ENCODE peak calls at places on chromosome X, in five cellular contexts. H is colonic mucosa, K is upper lobe of right lung, W is upper lobe of left lung, O is nephron progenitor cell. X is an unnamed sample.

GRCh38 chrX:129980043-129980442 is 2.4 kb upstream of the BCORL1 start:
- DNase-seq in H (peak; percentile 34), K (peak; percentile 67), W (peak; percentile 74), O (peak; percentile 51), X (peak; percentile 43)

GRCh38 chrX:69507500-69507789 is 3.3 kb downstream of the NALF2 start:
- DNase-seq in H (no peak), K (no peak), W (no peak), O (no peak), X (no peak)

GRCh38 chrX:3669841-3670240 is 43.6 kb downstream of the PRKX start:
- DNase-seq in H (peak; percentile 65), K (no peak), W (no peak), O (no peak), X (no peak)

GRCh38 chrX:140177821-140178220 is 212.5 kb upstream of the CXorf66 start:
- DNase-seq in H (no peak), K (no peak), W (no peak), O (no peak), X (no peak)

GRCh38 chrX:148662014-148662413 is 161.6 kb downstream of the AFF2 start:
- DNase-seq in H (no peak), K (no peak), W (no peak), O (no peak), X (no peak)

GRCh38 chrX:112826020-112826419 is 14.6 kb downstream of the AMOT start:
- DNase-seq in H (no peak), K (no peak), W (no peak), O (no peak), X (no peak)

GRCh38 chrX:103586314-103586646 is 965 bp downstream of the TCEAL4 start:
- DNase-seq in H (peak; percentile 23), K (peak; percentile 62), W (no peak), O (no peak), X (no peak)

GRCh38 chrX:94908171-94908570 is 1234.2 kb downstream of the FAM133A start:
- DNase-seq in H (no peak), K (no peak), W (no peak), O (no peak), X (no peak)

GRCh38 chrX:103626855-103627254 is 1.9 kb upstream of the TCEAL1 start:
- DNase-seq in H (no peak), K (no peak), W (no peak), O (no peak), X (no peak)

GRCh38 chrX:103464071-103464773 is 55.1 kb downstream of the RAB40A start:
- DNase-seq in H (no peak), K (no peak), W (no peak), O (peak; percentile 38), X (no peak)

GRCh38 chrX:39049975-39050374 is 248.7 kb downstream of the MID1IP1 start:
- DNase-seq in H (no peak), K (no peak), W (no peak), O (no peak), X (no peak)

GRCh38 chrX:119402588-119402987 is 3.5 kb downstream of the SLC25A43 start:
- DNase-seq in H (no peak), K (no peak), W (no peak), O (no peak), X (no peak)

GRCh38 chrX:15998350-15998749 is 125.0 kb upstream of the GRPR start:
- DNase-seq in H (no peak), K (no peak), W (no peak), O (no peak), X (no peak)

GRCh38 chrX:24149346-24150050 is at the start of gene ZFX:
- DNase-seq in H (peak; percentile 76), K (peak; percentile 88), W (peak; percentile 92), O (peak; percentile 64), X (peak; percentile 69)
- TF ChIP-seq CTCF in H (no peak), K (no peak), W (peak; percentile 12), O (no peak), X (no peak)

GRCh38 chrX:133005038-133005437 is 46.6 kb upstream of the HS6ST2 start:
- DNase-seq in H (no peak), K (no peak), W (no peak), O (peak; percentile 33), X (no peak)
- TF ChIP-seq CTCF in H (peak; percentile 41), K (peak; percentile 42), W (peak; percentile 28), O (peak; percentile 87), X (peak; percentile 78)

GRCh38 chrX:74383611-74384010 is 37.7 kb upstream of the SLC16A2 start:
- DNase-seq in H (peak; percentile 18), K (no peak), W (no peak), O (peak; percentile 16), X (no peak)
- TF ChIP-seq CTCF in H (peak; percentile 22), K (peak; percentile 49), W (peak; percentile 8), O (peak; percentile 31), X (no peak)

GRCh38 chrX:121457096-121457495 is 409.7 kb downstream of the GLUD2 start:
- DNase-seq in H (no peak), K (no peak), W (no peak), O (no peak), X (no peak)

GRCh38 chrX:121456315-121456714 is 408.9 kb downstream of the GLUD2 start:
- DNase-seq in H (no peak), K (no peak), W (no peak), O (no peak), X (no peak)

GRCh38 chrX:121455890-121456289 is 408.5 kb downstream of the GLUD2 start:
- DNase-seq in H (no peak), K (no peak), W (no peak), O (no peak), X (no peak)
- TF ChIP-seq CTCF in H (no peak), K (no peak), W (no peak), O (no peak), X (no peak)

GRCh38 chrX:40473460-40474204 is 107.1 kb upstream of the ATP6AP2 start:
- DNase-seq in H (no peak), K (no peak), W (no peak), O (no peak), X (no peak)

GRCh38 chrX:40469316-40469715 is 111.5 kb upstream of the ATP6AP2 start:
- DNase-seq in H (peak; percentile 22), K (no peak), W (no peak), O (no peak), X (no peak)

GRCh38 chrX:40474205-40474626 is 106.6 kb upstream of the ATP6AP2 start:
- DNase-seq in H (no peak), K (peak; percentile 65), W (peak; percentile 52), O (peak; percentile 46), X (peak; percentile 42)

GRCh38 chrX:40470830-40471429 is 109.8 kb upstream of the ATP6AP2 start:
- DNase-seq in H (no peak), K (no peak), W (no peak), O (no peak), X (no peak)

DNA sequence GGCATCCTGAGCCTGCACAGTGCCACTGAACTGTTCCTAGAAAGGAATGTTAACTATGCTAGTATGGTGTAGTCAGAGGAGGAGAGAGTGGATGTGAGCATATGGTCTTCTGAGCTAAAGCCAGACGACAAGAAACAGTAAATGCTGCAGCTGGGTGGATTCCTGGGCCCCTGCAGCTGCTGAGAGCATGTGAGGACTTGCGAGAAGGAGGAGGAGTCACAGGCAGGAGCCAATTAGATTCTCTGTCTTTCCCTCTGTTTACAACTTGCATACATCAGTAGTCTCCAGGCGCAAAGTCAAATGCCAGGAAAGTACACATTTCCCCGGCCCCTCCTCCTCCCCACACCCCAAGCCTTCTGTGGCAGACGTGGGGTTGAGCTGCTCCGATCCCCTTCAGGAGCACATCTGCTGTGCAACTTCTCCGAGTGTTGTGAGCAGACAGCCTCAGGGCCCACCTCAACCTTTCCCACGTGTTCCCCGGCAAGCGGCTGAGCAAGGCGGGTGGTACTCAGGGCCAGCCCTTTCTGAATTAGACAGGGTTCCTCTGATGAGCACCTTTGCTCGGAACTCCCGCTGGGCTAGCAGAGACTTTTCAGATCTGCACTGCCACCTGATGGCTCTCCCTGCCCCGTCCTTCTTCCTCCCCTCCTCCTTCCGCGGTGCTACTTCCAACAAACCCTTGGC is 108.7 kb upstream of the ATP6AP2 start:
- DNase-seq in H (peak; percentile 40), K (peak; percentile 60), W (no peak), O (peak; percentile 21), X (peak; percentile 40)
- TF ChIP-seq CTCF in H (no peak), K (no peak), W (no peak), O (no peak), X (no peak)

GRCh38 chrX:138710311-138710791 is 1.2 kb downstream of the FGF13 start:
- DNase-seq in H (no peak), K (no peak), W (no peak), O (peak; percentile 12), X (peak; percentile 38)

GRCh38 chrX:138710866-138711331 is 618 bp downstream of the FGF13 start:
- DNase-seq in H (no peak), K (peak; percentile 46), W (peak; percentile 64), O (peak; percentile 56), X (peak; percentile 41)

GRCh38 chrX:138708268-138708667 is 3.2 kb downstream of the FGF13 start:
- DNase-seq in H (no peak), K (no peak), W (no peak), O (no peak), X (no peak)

GRCh38 chrX:138709886-138710285 is 1.6 kb downstream of the FGF13 start:
- DNase-seq in H (no peak), K (no peak), W (no peak), O (peak; percentile 10), X (no peak)

GRCh38 chrX:138711399-138712347 is at the start of gene FGF13:
- DNase-seq in H (no peak), K (peak; percentile 49), W (peak; percentile 49), O (peak; percentile 66), X (peak; percentile 47)
- TF ChIP-seq CTCF in H (no peak), K (peak; percentile 16), W (no peak), O (peak; percentile 14), X (no peak)

DNA sequence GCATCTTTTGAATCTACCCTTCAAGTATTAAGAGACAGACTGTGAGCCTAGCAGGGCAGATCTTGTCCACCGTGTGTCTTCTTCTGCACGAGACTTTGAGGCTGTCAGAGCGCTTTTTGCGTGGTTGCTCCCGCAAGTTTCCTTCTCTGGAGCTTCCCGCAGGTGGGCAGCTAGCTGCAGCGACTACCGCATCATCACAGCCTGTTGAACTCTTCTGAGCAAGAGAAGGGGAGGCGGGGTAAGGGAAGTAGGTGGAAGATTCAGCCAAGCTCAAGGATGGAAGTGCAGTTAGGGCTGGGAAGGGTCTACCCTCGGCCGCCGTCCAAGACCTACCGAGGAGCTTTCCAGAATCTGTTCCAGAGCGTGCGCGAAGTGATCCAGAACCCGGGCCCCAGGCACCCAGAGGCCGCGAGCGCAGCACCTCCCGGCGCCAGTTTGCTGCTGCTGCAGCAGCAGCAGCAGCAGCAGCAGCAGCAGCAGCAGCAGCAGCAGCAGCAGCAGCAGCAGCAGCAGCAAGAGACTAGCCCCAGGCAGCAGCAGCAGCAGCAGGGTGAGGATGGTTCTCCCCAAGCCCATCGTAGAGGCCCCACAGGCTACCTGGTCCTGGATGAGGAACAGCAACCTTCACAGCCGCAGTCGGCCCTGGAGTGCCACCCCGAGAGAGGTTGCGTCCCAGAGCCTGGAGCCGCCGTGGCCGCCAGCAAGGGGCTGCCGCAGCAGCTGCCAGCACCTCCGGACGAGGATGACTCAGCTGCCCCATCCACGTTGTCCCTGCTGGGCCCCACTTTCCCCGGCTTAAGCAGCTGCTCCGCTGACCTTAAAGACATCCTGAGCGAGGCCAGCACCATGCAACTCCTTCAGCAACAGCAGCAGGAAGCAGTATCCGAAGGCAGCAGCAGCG is 1.3 kb downstream of the AR start:
- DNase-seq in H (no peak), K (peak; percentile 64), W (peak; percentile 59), O (peak; percentile 25), X (no peak)
- TF ChIP-seq CTCF in H (no peak), K (no peak), W (no peak), O (no peak), X (no peak)

DNA sequence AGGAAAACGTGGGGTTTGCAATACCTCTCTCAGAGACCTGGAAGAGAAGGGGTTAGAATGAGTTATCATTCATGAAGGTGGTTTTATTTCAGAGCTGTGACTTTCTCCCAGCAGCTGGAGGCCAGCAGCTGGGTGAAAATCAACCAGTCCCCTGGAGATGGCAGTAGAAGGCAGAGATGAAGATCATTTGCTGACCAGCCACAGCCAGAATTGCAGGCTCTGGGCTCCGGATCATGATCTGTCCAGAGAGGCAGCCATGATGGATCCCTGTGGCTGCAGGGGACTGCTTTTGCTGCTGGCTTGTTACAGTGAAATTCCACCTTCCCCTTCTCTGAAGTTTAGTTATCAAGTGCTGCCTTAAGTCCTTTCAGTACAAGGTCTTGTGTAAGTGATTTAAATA is 46.9 kb upstream of the TAB3 start:
- DNase-seq in H (peak; percentile 31), K (no peak), W (no peak), O (peak; percentile 7), X (no peak)
- TF ChIP-seq CTCF in H (no peak), K (no peak), W (no peak), O (no peak), X (no peak)